ENCODE peak calls at places on chromosome X, in four cellular contexts. C is RPMI8226; X is AG10803; B is activated naive CD4-positive, alpha-beta T cell treated with anti-CD3 and anti-CD28 coated beads, Interleukin-2, amount 50 U/mL, for 16 hours. G is an unnamed sample.

GRCh38 chrX:39854772-39855747 is 242.7 kb downstream of the BCOR start:
- DNase-seq in C (peak), X (no peak), B (peak), G (no peak)

GRCh38 chrX:130066975-130067615 is 43.2 kb downstream of the ELF4 start:
- DNase-seq in C (no peak), X (no peak), B (no peak), G (no peak)

GRCh38 chrX:150759568-150760416 is 66.6 kb downstream of the MTMR1 start:
- DNase-seq in C (no peak), X (no peak), B (no peak), G (no peak)

GRCh38 chrX:103404225-103405008 is 28.1 kb downstream of the BEX3 start:
- DNase-seq in C (peak), X (peak), B (peak), G (peak)

GRCh38 chrX:110286126-110286525 is 31.8 kb downstream of the AMMECR1 start:
- DNase-seq in C (no peak), X (peak), B (no peak), G (peak)

GRCh38 chrX:5683996-5684395 is 544.7 kb downstream of the NLGN4X start:
- DNase-seq in C (peak), X (peak), B (no peak), G (no peak)

GRCh38 chrX:77119706-77120105 is 327.5 kb upstream of the FGF16 start:
- DNase-seq in C (no peak), X (no peak), B (no peak), G (no peak)

GRCh38 chrX:115174548-115174947 is 14.7 kb upstream of the RBMXL3 start:
- DNase-seq in C (no peak), X (no peak), B (no peak), G (peak)

GRCh38 chrX:101219116-101219839 is at the start of gene DRP2:
- DNase-seq in C (no peak), X (no peak), B (no peak), G (peak)